ENCODE peak calls at places on chromosomes 7 and 10, in nine cellular contexts. Y, N, P, E, K, X, H, W and L are unnamed samples.

GRCh38 chr10:47400251-47400650 is 16.2 kb upstream of the ZNF488 start:
- DNase-seq in W (no peak), P (no peak), E (no peak), K (no peak), N (no peak), Y (no peak), H (no peak), X (no peak), L (no peak)

GRCh38 chr7:27032843-27033242 is 63.0 kb downstream of the HOXA1 start:
- DNase-seq in X (no peak), H (peak; percentile 46), E (no peak), N (peak; percentile 29), P (no peak), K (no peak), Y (no peak), W (peak; percentile 40), L (no peak)

GRCh38 chr10:3741688-3742461 is 43.1 kb downstream of the KLF6 start:
- DNase-seq in K (no peak), Y (no peak), N (peak; percentile 86), H (no peak), E (no peak), W (peak; percentile 40), P (no peak), X (no peak), L (no peak)

GRCh38 chr10:33280217-33280616 is 54.2 kb downstream of the NRP1 start:
- DNase-seq in E (no peak), H (no peak), P (no peak), Y (no peak), W (no peak), K (no peak), N (peak; percentile 45), X (no peak), L (no peak)

GRCh38 chr7:2478387-2478760 is 2.2 kb upstream of the GRIFIN start:
- DNase-seq in P (peak; percentile 96), Y (peak; percentile 59), W (peak; percentile 48), E (peak; percentile 91), K (no peak), H (no peak), N (peak; percentile 38), X (no peak), L (peak; percentile 7)

GRCh38 chr7:560966-561630 is 41.5 kb upstream of the PDGFA start:
- DNase-seq in N (no peak), Y (no peak), H (no peak), W (no peak), X (no peak), K (no peak), P (no peak), E (no peak), L (no peak)

GRCh38 chr7:157613575-157614322 is 276.9 kb downstream of the DNAJB6 start:
- DNase-seq in H (no peak), W (no peak), P (no peak), Y (no peak), N (no peak), E (no peak), K (no peak), X (no peak), L (no peak)

GRCh38 chr7:94295805-94296204 is 98.9 kb upstream of the COL1A2 start:
- DNase-seq in E (no peak), X (no peak), W (peak; percentile 79), H (peak; percentile 38), K (no peak), Y (no peak), P (no peak), N (peak; percentile 92), L (peak; percentile 44)

GRCh38 chr7:21357146-21358097 is 70.5 kb upstream of the SP4 start:
- DNase-seq in E (no peak), P (no peak), H (no peak), Y (no peak), W (no peak), X (no peak), N (no peak), K (no peak), L (no peak)

GRCh38 chr7:21355406-21355874 is 72.4 kb upstream of the SP4 start:
- DNase-seq in K (peak; percentile 86), H (no peak), X (no peak), E (no peak), P (no peak), W (no peak), N (no peak), Y (no peak), L (peak; percentile 8)

GRCh38 chr7:21354284-21354683 is 73.6 kb upstream of the SP4 start:
- DNase-seq in H (no peak), P (no peak), Y (no peak), X (no peak), N (no peak), K (no peak), W (no peak), E (no peak), L (no peak)

GRCh38 chr7:21352540-21353387 is 75.1 kb upstream of the SP4 start:
- DNase-seq in P (no peak), W (no peak), H (no peak), X (no peak), Y (no peak), E (no peak), K (peak; percentile 83), N (no peak), L (no peak)

GRCh38 chr7:21353388-21353780 is 74.5 kb upstream of the SP4 start:
- DNase-seq in Y (no peak), N (no peak), P (no peak), X (no peak), E (no peak), K (no peak), W (no peak), H (no peak), L (no peak)
- H3K4me3 ChIP-seq in Y (no peak overlapping the region), N (no peak overlapping the region), P (no peak overlapping the region), X (no peak overlapping the region), E (no peak overlapping the region), K (no peak overlapping the region), W (no peak overlapping the region), H (no peak overlapping the region), L (no peak overlapping the region)

GRCh38 chr7:5696346-5697100 is 84.9 kb downstream of the RNF216 start:
- DNase-seq in E (no peak), W (no peak), X (no peak), K (no peak), Y (no peak), P (peak; percentile 30), N (no peak), H (no peak), L (no peak)

GRCh38 chr7:5695709-5696345 is 85.6 kb downstream of the RNF216 start:
- DNase-seq in X (no peak), P (peak; percentile 62), W (no peak), H (no peak), K (no peak), N (peak; percentile 94), Y (no peak), E (no peak), L (no peak)

GRCh38 chr7:5693529-5693928 is 87.9 kb downstream of the RNF216 start:
- DNase-seq in P (no peak), H (peak; percentile 85), W (no peak), Y (no peak), K (peak; percentile 79), N (peak; percentile 64), X (no peak), E (no peak), L (peak; percentile 88)

GRCh38 chr7:5694221-5694754 is 87.2 kb downstream of the RNF216 start:
- DNase-seq in K (no peak), E (no peak), N (peak; percentile 94), W (peak; percentile 96), P (no peak), X (no peak), Y (no peak), H (no peak), L (peak; percentile 66)

GRCh38 chr7:5695037-5695708 is 86.3 kb downstream of the RNF216 start:
- DNase-seq in H (no peak), P (no peak), E (no peak), K (peak; percentile 83), Y (no peak), W (peak; percentile 97), X (no peak), N (peak; percentile 87), L (no peak)
- TF ChIP-seq CTCF in H (no peak), P (no peak), E (no peak), K (no peak), Y (no peak), W (no peak), X (no peak), N (no peak), L (no peak)

DNA sequence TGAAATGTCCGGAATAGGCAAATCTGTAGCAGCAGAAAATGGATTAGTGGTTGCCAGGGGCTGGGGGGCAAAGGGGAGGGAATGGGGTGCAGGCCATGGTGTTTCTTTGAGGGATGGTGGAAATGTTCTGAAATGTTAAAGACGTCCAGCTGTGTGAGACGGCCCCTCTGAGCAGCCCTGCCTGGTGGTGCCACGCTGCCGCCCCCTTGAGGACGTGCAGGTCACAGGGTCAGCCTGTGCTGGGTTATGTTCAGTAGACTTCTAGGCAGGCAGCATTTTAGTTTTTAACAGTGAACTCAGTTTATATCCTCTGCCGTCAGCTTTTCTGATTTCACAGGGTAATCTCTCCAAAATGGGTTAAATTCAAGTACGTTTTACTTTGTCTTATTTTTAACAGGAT is 9.4 kb downstream of the NUB1 start:
- DNase-seq in Y (no peak), N (no peak), W (no peak), P (no peak), H (peak; percentile 35), X (no peak), K (peak; percentile 65), E (no peak), L (no peak)
- H3K36me3 ChIP-seq in Y (peaks cover 19% of the 10 kb centered on the region), N (peaks cover 14% of the 10 kb centered on the region), W (peaks cover 50% of the 10 kb centered on the region), P (peaks cover 16% of the 10 kb centered on the region), H (peaks cover 57% of the 10 kb centered on the region), X (peaks cover 20% of the 10 kb centered on the region), K (peaks cover 14% of the 10 kb centered on the region), E (peaks cover 77% of the 10 kb centered on the region), L (peaks cover 18% of the 10 kb centered on the region)

GRCh38 chr7:116726149-116726548 is 54.2 kb downstream of the MET start:
- DNase-seq in X (no peak), E (no peak), Y (no peak), K (no peak), P (no peak), H (no peak), W (no peak), N (no peak), L (no peak)

GRCh38 chr7:116724560-116725231 is 52.7 kb downstream of the MET start:
- DNase-seq in K (no peak), W (no peak), P (no peak), X (no peak), H (no peak), N (no peak), Y (no peak), E (no peak), L (no peak)

GRCh38 chr7:116728413-116728812 is 56.4 kb downstream of the MET start:
- DNase-seq in W (no peak), X (no peak), N (no peak), E (no peak), Y (no peak), P (no peak), H (no peak), K (no peak), L (no peak)

GRCh38 chr7:116727432-116728009 is 55.5 kb downstream of the MET start:
- DNase-seq in W (peak; percentile 40), H (no peak), Y (no peak), P (no peak), X (no peak), K (no peak), E (no peak), N (no peak), L (peak; percentile 57)

DNA sequence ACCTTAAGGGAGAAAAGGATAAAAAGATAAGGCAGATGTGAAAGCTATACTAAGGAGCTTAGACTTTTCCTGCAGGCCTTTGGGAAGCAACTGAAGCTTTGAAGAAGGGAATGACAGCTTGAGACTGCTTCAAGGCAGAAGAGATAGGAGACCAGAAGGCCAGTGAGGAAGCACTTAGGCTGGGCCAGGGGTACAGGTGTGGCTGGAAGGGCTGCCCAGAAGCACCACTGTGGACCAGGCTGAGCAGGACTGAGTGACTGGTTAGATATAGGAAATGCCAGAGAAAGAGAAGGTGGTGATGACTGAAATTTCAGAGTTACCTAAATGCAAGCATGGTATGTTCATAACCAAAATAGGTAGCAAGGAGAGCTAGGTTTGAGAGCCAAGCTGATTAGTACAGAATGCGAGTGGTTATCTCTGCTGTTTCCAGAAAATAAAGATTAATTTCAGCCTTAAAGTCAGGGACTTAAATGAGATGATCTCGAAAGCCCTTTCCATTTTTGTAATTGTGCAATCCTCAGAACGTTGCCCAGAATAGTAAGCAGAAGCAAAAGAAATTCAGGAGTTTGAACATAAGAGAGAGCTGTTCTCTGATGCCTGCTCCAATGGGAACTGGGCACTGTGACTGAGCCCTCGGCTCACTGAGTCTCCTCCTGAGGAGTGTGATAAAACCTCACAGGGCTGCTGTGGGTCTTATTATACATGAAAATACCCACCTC is 54.9 kb downstream of the MET start:
- DNase-seq in P (no peak), N (peak; percentile 39), X (no peak), K (no peak), E (no peak), H (no peak), Y (no peak), W (no peak), L (no peak)
- H3K4me3 ChIP-seq in P (no peak overlapping the region), N (no peak overlapping the region), X (no peak overlapping the region), K (no peak overlapping the region), E (no peak overlapping the region), H (no peak overlapping the region), Y (no peak overlapping the region), W (no peak overlapping the region), L (no peak overlapping the region)